ENCODE peak calls at places on chromosomes 16 and 17, in four cellular contexts. B, Q, P and U are unnamed samples.

GRCh38 chr17:41377546-41377945 is 4.6 kb downstream of the KRT34 start:
- DNase-seq in P (no peak), Q (no peak), B (no peak), U (no peak)

GRCh38 chr16:22764662-22765302 is 49.2 kb upstream of the HS3ST2 start:
- DNase-seq in P (no peak), Q (no peak), B (no peak), U (no peak)

GRCh38 chr16:85553436-85554113 is 59.5 kb upstream of the GSE1 start:
- DNase-seq in B (no peak), P (peak), Q (peak), U (no peak)

GRCh38 chr17:68034452-68034776 is 1.1 kb upstream of the KPNA2 start:
- DNase-seq in B (no peak), Q (no peak), P (no peak), U (no peak)

GRCh38 chr16:34078697-34079096 is 619.3 kb downstream of the TP53TG3F start:
- DNase-seq in B (no peak), P (no peak), Q (no peak), U (no peak)

GRCh38 chr16:82181456-82182185 is 11.6 kb upstream of the MPHOSPH6 start:
- DNase-seq in Q (no peak), B (no peak), P (no peak), U (no peak)

GRCh38 chr17:71334041-71334781 is 786.6 kb upstream of the SOX9 start:
- DNase-seq in Q (no peak), P (no peak), B (no peak), U (no peak)

GRCh38 chr17:72188801-72189200 is 68.0 kb downstream of the SOX9 start:
- DNase-seq in Q (no peak), B (no peak), P (no peak), U (no peak)

GRCh38 chr17:17820457-17821158 is 16.2 kb downstream of the SREBF1 start:
- DNase-seq in P (no peak), B (no peak), Q (no peak), U (no peak)

GRCh38 chr16:75385507-75386152 is 47.7 kb downstream of the CFDP1 start:
- DNase-seq in P (peak), Q (no peak), B (peak), U (no peak)

GRCh38 chr17:79090503-79091372 is 16.1 kb downstream of the ENGASE start:
- DNase-seq in B (no peak), P (no peak), Q (no peak), U (no peak)

GRCh38 chr17:1008008-1008761 is 11.3 kb downstream of the TIMM22 start:
- DNase-seq in Q (peak), P (peak), B (no peak), U (no peak)

GRCh38 chr16:59964232-59964924 is 1230.3 kb upstream of the GOT2 start:
- DNase-seq in B (no peak), Q (no peak), P (no peak), U (no peak)

GRCh38 chr17:30950669-30951399 is 20.0 kb upstream of the RNF135 start:
- DNase-seq in B (peak), Q (peak), P (peak), U (no peak)

GRCh38 chr17:83125515-83126274 is 46.3 kb downstream of the METRNL start:
- DNase-seq in Q (peak), B (no peak), P (no peak), U (peak)

GRCh38 chr17:72340836-72341235 is 220.0 kb downstream of the SOX9 start:
- DNase-seq in Q (no peak), B (no peak), P (no peak), U (no peak)

GRCh38 chr17:17546399-17547185 is 44.9 kb downstream of the PEMT start:
- DNase-seq in Q (no peak), P (no peak), B (no peak), U (no peak)

GRCh38 chr17:17077861-17078732 is 35.8 kb downstream of the MPRIP start:
- DNase-seq in P (no peak), Q (no peak), B (no peak), U (peak)

GRCh38 chr16:68715471-68715870 is 21.6 kb upstream of the CDH1 start:
- DNase-seq in B (peak), P (no peak), Q (no peak), U (no peak)

GRCh38 chr17:28112199-28112995 is 69.9 kb downstream of the NLK start:
- DNase-seq in P (no peak), B (no peak), Q (no peak), U (no peak)

GRCh38 chr17:3962217-3963069 is 1.8 kb downstream of the ATP2A3 start:
- DNase-seq in P (no peak), Q (no peak), B (no peak), U (no peak)

GRCh38 chr17:44793885-44794698 is 35.3 kb downstream of the ADAM11 start:
- DNase-seq in Q (no peak), B (no peak), P (no peak), U (no peak)

GRCh38 chr16:1772362-1772907 is at the start of gene EME2:
- DNase-seq in Q (no peak), P (no peak), B (no peak), U (no peak)

GRCh38 chr17:10754109-10754508 is 24.3 kb upstream of the TMEM220 start:
- DNase-seq in Q (no peak), P (no peak), B (no peak), U (no peak)

GRCh38 chr16:65845466-65846209 is 520.9 kb upstream of the CDH5 start:
- DNase-seq in P (no peak), B (no peak), Q (no peak), U (no peak)

GRCh38 chr16:22397459-22397858 is 23.0 kb upstream of the CDR2 start:
- DNase-seq in P (no peak), Q (no peak), B (peak), U (no peak)

GRCh38 chr17:63550816-63551639 is 751 bp downstream of the DCAF7 start:
- DNase-seq in Q (no peak), B (no peak), P (no peak), U (peak)

DNA sequence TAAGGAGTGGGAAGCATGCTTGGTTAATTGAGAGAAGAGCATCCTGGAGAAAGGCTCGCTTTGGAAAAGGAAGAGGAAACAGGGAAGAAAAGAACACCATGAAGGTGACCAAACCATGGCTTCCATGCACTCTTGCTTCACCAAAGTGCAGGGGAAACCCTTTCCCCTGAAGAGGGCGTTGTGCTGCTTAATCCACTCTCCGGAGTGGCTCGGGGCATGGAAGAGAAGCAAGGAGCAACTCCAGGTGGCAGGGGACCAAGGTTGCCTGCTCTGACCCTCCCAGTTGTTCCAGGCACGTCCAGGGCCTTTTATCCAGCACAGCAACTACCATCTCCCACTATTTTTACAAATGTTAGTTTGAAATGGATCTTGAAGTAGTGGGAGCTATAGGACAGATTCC is 108.1 kb downstream of the STX8 start:
- DNase-seq in Q (no peak), B (no peak), P (no peak), U (no peak)
- TF ChIP-seq CTCF in Q (no peak), B (peak), P (no peak), U (no peak)

DNA sequence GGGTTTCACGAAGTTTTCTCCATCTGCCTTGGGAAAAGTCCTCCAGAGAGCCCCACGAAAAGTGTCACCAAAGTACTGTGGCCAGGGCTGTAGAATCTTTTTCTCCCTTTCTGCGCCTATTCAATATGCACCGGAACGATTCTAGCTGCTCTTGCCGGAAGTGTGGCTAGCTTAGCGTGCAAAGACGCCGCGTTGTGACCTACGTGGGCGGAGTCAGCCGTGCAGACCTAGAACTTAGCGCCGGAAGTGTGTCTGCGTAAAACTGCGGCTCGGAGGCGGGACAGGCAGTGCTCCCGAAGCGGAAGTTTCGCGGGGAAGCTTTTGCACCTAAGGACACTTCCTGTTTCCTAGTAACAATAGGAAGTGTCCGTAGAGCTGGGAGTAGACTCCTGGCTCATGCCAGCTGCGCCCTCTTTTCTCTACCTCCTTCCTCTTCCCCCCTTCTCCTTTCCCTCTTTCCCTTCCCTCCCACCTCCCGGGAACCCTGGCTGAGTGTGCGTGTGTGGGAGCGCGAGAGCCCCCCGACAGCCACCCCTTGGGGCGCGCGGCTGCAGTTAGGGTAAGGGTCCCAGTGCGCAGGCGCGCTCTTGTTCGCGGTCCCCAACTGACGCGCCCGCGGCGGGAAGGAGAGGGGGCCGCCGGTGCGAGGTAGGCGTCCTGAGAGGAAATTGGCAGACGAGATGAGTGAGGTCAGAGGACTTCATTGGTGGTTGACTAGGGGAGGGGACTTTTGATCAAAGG is at the start of the genes ZNF646 and ZNF668:
- DNase-seq in B (peak), P (peak), Q (peak), U (peak)
- TF ChIP-seq CTCF in B (no peak), P (no peak), Q (no peak), U (no peak)

DNA sequence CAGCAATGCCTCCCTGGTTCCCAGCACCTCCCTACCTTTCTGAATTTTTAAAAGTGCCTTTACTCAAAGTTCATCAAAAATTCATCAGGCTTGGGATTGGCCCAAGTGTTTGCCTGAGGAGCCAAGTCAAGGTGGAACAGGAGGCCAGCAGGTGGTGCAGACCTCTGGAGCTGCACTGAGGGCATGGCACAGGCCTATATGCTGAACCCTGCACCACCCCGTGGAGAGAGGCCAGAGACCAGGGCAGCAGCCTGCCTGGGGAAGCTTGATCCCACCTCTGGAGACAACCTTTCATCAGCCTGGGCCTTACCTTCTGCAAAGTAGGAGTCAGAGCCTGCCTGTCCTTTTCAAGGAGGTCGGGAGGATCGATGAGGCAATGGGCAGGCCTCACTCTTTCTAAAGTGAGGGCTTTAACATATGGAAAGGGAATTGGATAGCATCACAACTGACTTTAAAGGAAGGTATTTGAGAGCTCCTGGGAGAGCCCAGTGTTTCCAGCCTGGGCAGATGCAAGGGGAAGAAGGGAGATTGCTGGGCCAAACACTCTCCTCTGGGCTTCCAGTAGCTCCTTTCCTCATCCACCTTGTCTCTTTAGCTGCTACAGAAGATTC is 31.8 kb upstream of the TMEM132E start:
- DNase-seq in P (no peak), B (no peak), Q (no peak), U (no peak)
- TF ChIP-seq CTCF in P (no peak), B (no peak), Q (no peak), U (no peak)

DNA sequence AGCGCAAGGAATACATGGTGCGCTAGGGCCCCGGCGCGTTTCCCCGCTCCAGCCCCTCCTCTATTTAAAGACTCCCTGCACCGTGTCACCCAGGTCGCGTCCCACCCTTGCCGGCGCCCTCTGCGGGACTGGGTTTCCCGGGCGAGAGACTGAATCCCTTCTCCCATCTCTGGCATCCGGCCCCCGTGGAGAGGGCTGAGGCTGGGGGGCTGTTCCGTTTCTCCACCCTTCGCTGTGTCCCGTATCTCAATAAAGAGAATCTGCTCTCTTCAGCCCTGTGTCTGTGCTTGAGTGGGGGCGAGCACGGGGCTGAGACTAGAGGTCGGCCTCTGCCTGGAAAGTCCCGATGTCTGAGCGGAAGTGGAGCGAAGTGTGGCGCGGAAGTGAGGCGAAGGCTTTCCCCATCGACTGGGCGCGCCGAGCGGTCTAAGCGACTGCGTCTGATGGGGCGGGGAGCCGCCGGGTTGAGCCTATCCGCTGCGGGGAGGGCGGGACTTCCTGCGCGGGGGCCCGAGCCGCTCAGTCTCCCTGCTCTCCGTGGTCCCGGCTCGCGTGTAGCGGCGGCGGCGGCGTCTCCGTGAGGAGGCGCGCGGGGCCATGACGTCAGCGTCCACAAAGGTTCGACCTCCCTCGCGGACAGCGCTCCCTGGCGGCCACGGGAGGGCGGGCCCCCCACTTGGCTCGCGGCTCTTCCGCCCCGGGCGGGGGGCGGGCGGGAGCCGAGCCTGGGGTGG is 2.0 kb downstream of the RNASEK start:
- DNase-seq in B (peak), Q (peak), P (peak), U (peak)
- TF ChIP-seq CTCF in B (peak), Q (peak), P (peak), U (peak)

GRCh38 chr16:46690281-46691178 is 1.1 kb downstream of the ORC6 start:
- DNase-seq in B (no peak), P (no peak), Q (no peak), U (no peak)
- TF ChIP-seq CTCF in B (no peak), P (no peak), Q (no peak), U (peak)

DNA sequence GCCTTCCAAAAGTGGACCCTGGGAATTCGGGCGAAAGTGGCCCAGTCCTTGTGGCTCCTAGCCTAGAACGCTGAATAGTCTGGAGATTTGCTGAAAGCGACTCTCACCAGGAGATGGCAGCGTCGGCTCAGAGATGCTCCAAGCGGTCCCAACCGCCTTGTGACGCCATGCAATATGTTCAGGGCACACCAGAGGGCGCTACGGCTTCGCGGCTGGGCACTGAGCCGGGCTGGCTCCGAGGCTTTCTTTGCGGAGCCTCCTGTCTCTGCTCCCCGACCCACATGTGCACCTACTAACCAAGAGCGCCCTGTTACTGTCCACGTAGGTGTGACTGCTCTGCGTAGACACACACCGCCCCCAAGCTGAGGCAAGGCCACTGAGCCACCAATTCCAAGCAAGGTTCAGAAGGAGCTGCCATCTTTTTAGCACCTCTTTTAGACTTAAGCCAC is 36.9 kb downstream of the SYCE1L start:
- DNase-seq in P (peak), B (peak), Q (peak), U (no peak)
- TF ChIP-seq CTCF in P (peak), B (peak), Q (peak), U (peak)

DNA sequence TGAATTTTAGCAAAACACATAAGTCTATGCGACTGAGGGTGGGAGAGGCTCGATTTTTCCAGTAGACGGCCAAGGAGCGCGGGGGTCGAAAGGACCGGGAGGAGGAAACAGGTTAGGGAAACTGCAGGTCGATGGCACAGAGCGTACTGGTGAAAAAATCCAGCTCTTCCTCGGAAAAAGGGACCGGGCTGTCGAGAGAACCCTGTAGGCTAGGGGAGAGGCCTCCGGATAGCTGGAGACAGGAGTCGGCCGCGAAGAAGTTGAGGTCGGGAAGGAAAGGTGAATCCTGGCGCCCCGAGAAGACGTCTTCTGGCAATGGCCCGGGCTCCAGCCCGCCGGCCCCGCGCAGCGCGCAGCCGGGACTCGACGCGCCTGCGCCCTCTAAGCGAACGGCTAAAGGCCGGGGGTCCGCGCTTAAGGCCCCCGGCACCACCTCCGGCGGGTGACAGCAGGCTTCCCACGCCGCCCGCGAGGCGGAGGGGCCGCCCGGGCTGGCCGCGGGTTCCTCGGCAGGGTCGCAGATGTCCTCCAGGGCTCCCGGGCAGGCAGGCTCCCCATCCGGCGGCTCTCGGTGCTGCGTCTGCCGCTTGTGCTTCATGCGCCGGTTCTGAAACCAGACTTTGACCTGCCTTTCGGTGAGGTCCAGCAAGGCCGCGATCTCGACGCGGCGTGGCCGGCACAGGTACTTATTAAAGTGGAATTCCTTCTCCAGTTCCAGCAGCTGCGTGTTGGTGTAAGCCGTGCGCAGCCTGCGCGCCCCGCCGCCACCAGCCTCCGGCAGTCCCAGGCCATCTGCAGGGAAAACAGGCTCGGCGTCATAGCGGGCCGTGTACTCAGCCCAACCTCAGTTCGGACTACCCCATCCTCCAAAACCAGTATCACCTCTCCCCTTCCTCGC is 1.7 kb downstream of the HOXB2 start:
- DNase-seq in B (no peak), Q (peak), P (peak), U (no peak)
- TF ChIP-seq CTCF in B (no peak), Q (peak), P (no peak), U (peak)